ENCODE peak calls at places on chromosomes 1 and 21, in ten cellular contexts. P, J, G, S, N, X, A, B, H and F are unnamed samples.

GRCh38 chr21:14911351-14911750 is 153.4 kb downstream of the NRIP1 start:
- DNase-seq in P (no peak), J (no peak), G (no peak), S (no peak), N (no peak), X (no peak), A (no peak), B (no peak), H (no peak), F (no peak)

GRCh38 chr1:189021577-189021976 is 1456.1 kb downstream of the BRINP3 start:
- DNase-seq in P (no peak), J (no peak), G (no peak), S (no peak), N (no peak), X (no peak), A (no peak), B (no peak), H (no peak), F (no peak)

GRCh38 chr1:162703708-162704107 is 71.4 kb downstream of the DDR2 start:
- DNase-seq in P (no peak), J (peak; percentile 92), G (no peak), S (no peak), N (no peak), X (no peak), A (no peak), B (no peak), H (no peak), F (no peak)

GRCh38 chr1:71509051-71509595 is 428.3 kb upstream of the ZRANB2 start:
- DNase-seq in P (no peak), J (peak; percentile 20), G (no peak), S (no peak), N (no peak), X (no peak), A (no peak), B (no peak), H (no peak), F (no peak)

GRCh38 chr1:14426854-14427253 is 171.6 kb upstream of the KAZN start:
- DNase-seq in P (no peak), J (no peak), G (no peak), S (no peak), N (no peak), X (no peak), A (no peak), B (no peak), H (no peak), F (no peak)

GRCh38 chr1:157494093-157494492 is 58.2 kb downstream of the FCRL5 start:
- DNase-seq in P (no peak), J (no peak), G (no peak), S (no peak), N (no peak), X (no peak), A (no peak), B (no peak), H (no peak), F (no peak)

GRCh38 chr1:41835488-41835887 is 83.2 kb downstream of the HIVEP3 start:
- DNase-seq in P (no peak), J (no peak), G (no peak), S (no peak), N (peak; percentile 70), X (no peak), A (no peak), B (no peak), H (no peak), F (no peak)

GRCh38 chr1:90568436-90568835 is 148.7 kb downstream of the BARHL2 start:
- DNase-seq in P (no peak), J (no peak), G (no peak), S (no peak), N (no peak), X (no peak), A (no peak), B (no peak), H (no peak), F (no peak)

GRCh38 chr1:178646821-178647220 is 78.2 kb upstream of the RALGPS2 start:
- DNase-seq in P (no peak), J (no peak), G (no peak), S (no peak), N (no peak), X (no peak), A (no peak), B (no peak), H (no peak), F (no peak)

GRCh38 chr1:160747717-160748116 is 8.7 kb downstream of the SLAMF7 start:
- DNase-seq in P (no peak), J (no peak), G (no peak), S (no peak), N (no peak), X (no peak), A (no peak), B (no peak), H (no peak), F (no peak)

GRCh38 chr1:169676001-169676400 is 35.4 kb downstream of the SELL start:
- DNase-seq in P (no peak), J (peak; percentile 93), G (no peak), S (no peak), N (peak; percentile 90), X (no peak), A (peak; percentile 11), B (no peak), H (no peak), F (no peak)